ENCODE peak calls at places on chromosomes 1 and 21, in four cellular contexts. One of them, this sample, is unnamed. For H3K4me1, the result is how much of the 10 kb centered on the place peaks cover.

GRCh38 chr1:109625601-109626560 is 6.2 kb downstream of the AMPD2 start:
- DNase-seq in endothelial cell of umbilical vein: no peak
- DNase-seq in GM23338: no peak
- DNase-seq in PC-3: no peak
- DNase-seq in this sample: no peak

GRCh38 chr1:202283991-202284390 is 57.7 kb downstream of the UBE2T start:
- DNase-seq in endothelial cell of umbilical vein: peak
- DNase-seq in GM23338: no peak
- DNase-seq in PC-3: peak
- DNase-seq in this sample: peak

GRCh38 chr1:208007938-208008342 is 97.0 kb upstream of the CD34 start:
- DNase-seq in endothelial cell of umbilical vein: peak
- DNase-seq in GM23338: no peak
- DNase-seq in PC-3: peak
- DNase-seq in this sample: peak

GRCh38 chr1:83762419-83762818 is 236.5 kb downstream of the TTLL7 start:
- DNase-seq in endothelial cell of umbilical vein: no peak
- DNase-seq in GM23338: no peak
- DNase-seq in PC-3: no peak
- DNase-seq in this sample: no peak

GRCh38 chr1:233394860-233395717 is 67.6 kb downstream of the MAP3K21 start:
- DNase-seq in endothelial cell of umbilical vein: peak
- DNase-seq in GM23338: peak
- DNase-seq in PC-3: peak
- DNase-seq in this sample: peak

GRCh38 chr1:178344513-178345077 is 152.2 kb downstream of the CLEC20A start:
- DNase-seq in endothelial cell of umbilical vein: peak
- DNase-seq in GM23338: peak
- DNase-seq in PC-3: peak
- DNase-seq in this sample: peak

GRCh38 chr21:45262616-45263015 is 25.1 kb downstream of the POFUT2 start:
- DNase-seq in endothelial cell of umbilical vein: no peak
- DNase-seq in GM23338: no peak
- DNase-seq in PC-3: no peak
- DNase-seq in this sample: no peak

GRCh38 chr1:31705080-31705866 is 1.5 kb upstream of the COL16A1 start:
- DNase-seq in endothelial cell of umbilical vein: no peak
- DNase-seq in GM23338: peak
- DNase-seq in PC-3: peak
- DNase-seq in this sample: peak

GRCh38 chr1:85328713-85329376 is 52.4 kb upstream of the BCL10 start:
- DNase-seq in endothelial cell of umbilical vein: peak
- DNase-seq in GM23338: peak
- DNase-seq in PC-3: peak
- DNase-seq in this sample: peak

GRCh38 chr1:59409525-59409924 is 112.6 kb downstream of the FGGY start:
- DNase-seq in endothelial cell of umbilical vein: no peak
- DNase-seq in GM23338: no peak
- DNase-seq in PC-3: no peak
- DNase-seq in this sample: no peak

GRCh38 chr1:228066416-228066815 is 16.1 kb upstream of the ARF1 start:
- DNase-seq in endothelial cell of umbilical vein: no peak
- DNase-seq in GM23338: no peak
- DNase-seq in PC-3: no peak
- DNase-seq in this sample: no peak

DNA sequence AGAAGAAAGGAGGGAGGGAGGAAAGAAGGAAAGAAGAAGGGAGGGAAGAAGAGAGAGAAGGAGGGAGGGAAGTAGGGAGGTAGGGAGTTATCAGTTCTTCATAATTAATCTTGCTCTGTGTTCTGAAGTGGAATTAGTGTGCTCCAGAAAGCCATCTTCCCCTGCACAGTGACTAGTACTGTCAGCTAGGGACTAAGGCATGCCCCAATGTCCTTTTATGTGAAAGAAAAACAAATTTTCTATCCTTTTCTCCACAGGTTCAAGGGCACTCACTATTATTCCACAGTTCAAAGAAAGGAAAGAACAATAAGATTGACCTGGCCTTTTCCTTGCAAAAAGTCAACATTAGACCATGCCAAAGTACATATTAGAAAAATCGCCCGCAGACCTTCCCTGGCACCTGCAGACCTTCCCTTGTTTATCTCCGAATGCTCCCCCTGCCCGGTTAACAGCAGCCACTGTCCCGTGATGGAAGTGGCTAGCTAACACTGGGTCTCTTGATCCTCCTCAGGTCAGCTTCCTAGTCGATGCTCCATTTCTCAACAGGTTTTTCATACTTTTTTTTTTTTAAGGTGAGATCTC is 107.2 kb upstream of the EDEM3 start:
- DNase-seq in endothelial cell of umbilical vein: peak
- DNase-seq in GM23338: no peak
- DNase-seq in PC-3: no peak
- DNase-seq in this sample: no peak
- H3K4me1 ChIP-seq in endothelial cell of umbilical vein: under half
- H3K4me1 ChIP-seq in GM23338: under half
- H3K4me1 ChIP-seq in PC-3: under half
- H3K4me1 ChIP-seq in this sample: under half

GRCh38 chr1:150576367-150576711 is 3.1 kb downstream of the MCL1 start:
- DNase-seq in endothelial cell of umbilical vein: no peak
- DNase-seq in GM23338: no peak
- DNase-seq in PC-3: no peak
- DNase-seq in this sample: no peak

GRCh38 chr1:150578278-150579109 is 916 bp downstream of the MCL1 start:
- DNase-seq in endothelial cell of umbilical vein: peak
- DNase-seq in GM23338: peak
- DNase-seq in PC-3: peak
- DNase-seq in this sample: peak

GRCh38 chr1:150579110-150579954 is at the start of gene MCL1:
- DNase-seq in endothelial cell of umbilical vein: peak
- DNase-seq in GM23338: peak
- DNase-seq in PC-3: peak
- DNase-seq in this sample: peak

GRCh38 chr1:150576794-150577556 is 2.4 kb downstream of the MCL1 start:
- DNase-seq in endothelial cell of umbilical vein: no peak
- DNase-seq in GM23338: peak
- DNase-seq in PC-3: peak
- DNase-seq in this sample: peak

DNA sequence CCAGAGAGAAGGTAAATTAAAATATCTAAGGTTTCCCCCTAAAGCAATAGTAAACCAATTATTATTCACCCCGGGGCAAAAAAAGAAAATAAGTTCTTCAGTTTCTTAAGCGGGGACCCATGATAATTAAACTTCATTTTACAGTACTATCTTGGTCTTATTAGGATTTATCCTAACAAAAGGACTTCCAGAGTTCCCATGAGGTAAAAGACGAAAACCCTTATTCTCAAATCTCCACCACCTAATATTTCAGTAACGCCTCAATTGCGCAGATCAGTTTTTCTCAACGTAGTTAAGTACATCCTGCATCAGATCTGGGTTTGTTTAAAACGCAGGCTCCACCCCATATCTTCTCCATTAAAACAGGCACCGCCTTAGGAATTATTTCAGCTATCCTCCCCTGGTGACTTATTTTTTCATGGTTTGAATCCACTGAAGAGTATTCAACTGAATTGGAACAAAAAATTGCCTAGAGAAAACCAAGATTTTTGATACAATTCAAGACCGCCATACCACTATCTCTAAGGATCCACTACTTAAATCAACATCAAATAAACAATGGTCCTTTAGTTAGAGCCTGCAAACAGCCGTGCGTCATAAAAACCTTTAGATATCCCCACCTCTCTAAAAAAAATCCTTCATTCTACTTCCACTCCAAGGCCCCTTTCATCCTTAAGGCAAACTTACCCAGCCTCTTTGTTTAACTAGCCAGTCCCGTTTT is 1.7 kb downstream of the MCL1 start:
- DNase-seq in endothelial cell of umbilical vein: no peak
- DNase-seq in GM23338: peak
- DNase-seq in PC-3: no peak
- DNase-seq in this sample: peak
- H3K4me1 ChIP-seq in endothelial cell of umbilical vein: under half
- H3K4me1 ChIP-seq in GM23338: under half
- H3K4me1 ChIP-seq in PC-3: under half
- H3K4me1 ChIP-seq in this sample: under half

GRCh38 chr1:12461764-12462163 is 156.2 kb downstream of the DHRS3 start:
- DNase-seq in endothelial cell of umbilical vein: no peak
- DNase-seq in GM23338: no peak
- DNase-seq in PC-3: no peak
- DNase-seq in this sample: no peak
- H3K4me1 ChIP-seq in endothelial cell of umbilical vein: under half
- H3K4me1 ChIP-seq in GM23338: under half
- H3K4me1 ChIP-seq in PC-3: half or more
- H3K4me1 ChIP-seq in this sample: under half

DNA sequence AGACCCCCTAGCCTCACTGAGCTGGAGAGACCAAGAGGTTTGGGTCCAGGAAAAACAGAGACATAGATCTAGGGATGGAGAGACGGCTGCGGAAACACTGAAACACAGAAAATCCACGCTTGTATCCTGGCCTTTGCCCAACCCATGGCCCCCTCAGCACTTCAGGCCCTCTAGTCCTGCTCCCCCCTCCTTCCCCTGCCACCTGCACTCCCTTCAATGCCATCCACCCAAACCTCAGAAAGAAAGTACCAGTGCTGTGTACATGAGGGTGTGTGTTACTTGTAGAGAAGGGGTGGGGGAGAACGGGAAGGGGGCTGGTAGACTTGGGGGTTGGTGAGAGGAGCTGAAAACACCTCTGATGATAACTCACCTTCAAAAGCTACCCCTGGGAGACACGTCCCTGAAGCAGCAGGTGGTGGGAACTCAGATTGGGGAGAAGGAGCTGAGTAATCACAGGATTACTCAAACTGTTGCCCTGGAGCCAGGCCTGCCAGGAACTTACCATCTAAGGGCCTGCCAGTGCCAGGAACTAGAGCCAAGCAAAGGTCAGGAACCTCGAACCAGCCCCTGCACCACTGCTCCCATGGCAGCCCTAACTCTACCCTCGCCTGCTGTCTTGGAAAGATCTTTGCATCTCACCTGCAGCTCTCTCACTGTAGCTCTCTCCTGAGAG is 11.5 kb downstream of the RORC start:
- DNase-seq in endothelial cell of umbilical vein: no peak
- DNase-seq in GM23338: no peak
- DNase-seq in PC-3: peak
- DNase-seq in this sample: no peak
- H3K4me1 ChIP-seq in endothelial cell of umbilical vein: under half
- H3K4me1 ChIP-seq in GM23338: under half
- H3K4me1 ChIP-seq in PC-3: under half
- H3K4me1 ChIP-seq in this sample: under half

This sample was measured in fibroblast of lung.